ENCODE peak calls at places on chromosomes 1 and 21, in four cellular contexts. One of them, this sample, is unnamed.

GRCh38 chr1:199272690-199273089 is 633.9 kb downstream of the PTPRC start:
- DNase-seq in K562: no peak
- DNase-seq in HepG2: no peak
- DNase-seq in GM12878: peak
- DNase-seq in this sample: peak

GRCh38 chr1:8560611-8561544 is 243.0 kb downstream of the SLC45A1 start:
- DNase-seq in GM12878: no peak
- DNase-seq in K562: peak
- DNase-seq in HepG2: peak
- DNase-seq in this sample: peak

GRCh38 chr1:182351790-182352364 is 39.7 kb downstream of the GLUL start:
- DNase-seq in HepG2: no peak
- DNase-seq in K562: no peak
- DNase-seq in GM12878: no peak
- DNase-seq in this sample: no peak

GRCh38 chr1:164587617-164588367 is 28.8 kb downstream of the PBX1 start:
- DNase-seq in HepG2: no peak
- DNase-seq in GM12878: no peak
- DNase-seq in K562: no peak
- DNase-seq in this sample: no peak

GRCh38 chr1:10059329-10059691 is 26.6 kb downstream of the UBE4B start:
- DNase-seq in HepG2: no peak
- DNase-seq in GM12878: no peak
- DNase-seq in K562: no peak
- DNase-seq in this sample: no peak

GRCh38 chr1:56576880-56577858 is 2.2 kb downstream of the PLPP3 start:
- DNase-seq in K562: no peak
- DNase-seq in GM12878: no peak
- DNase-seq in HepG2: peak
- DNase-seq in this sample: peak

GRCh38 chr1:40314721-40315238 is 2.3 kb downstream of the COL9A2 start:
- DNase-seq in GM12878: no peak
- DNase-seq in HepG2: peak
- DNase-seq in K562: no peak
- DNase-seq in this sample: no peak

GRCh38 chr1:182484531-182485257 is 34.7 kb downstream of the RGSL1 start:
- DNase-seq in K562: no peak
- DNase-seq in GM12878: peak
- DNase-seq in HepG2: no peak
- DNase-seq in this sample: no peak

GRCh38 chr1:85135456-85135798 is 65.4 kb downstream of the SYDE2 start:
- DNase-seq in HepG2: no peak
- DNase-seq in GM12878: no peak
- DNase-seq in K562: no peak
- DNase-seq in this sample: no peak

GRCh38 chr1:104855550-104855949 is 1105.9 kb downstream of the AMY1C start:
- DNase-seq in K562: no peak
- DNase-seq in GM12878: no peak
- DNase-seq in HepG2: no peak
- DNase-seq in this sample: no peak

GRCh38 chr21:36055551-36055950 is 4.8 kb downstream of the SETD4 start:
- DNase-seq in GM12878: no peak
- DNase-seq in K562: no peak
- DNase-seq in HepG2: no peak
- DNase-seq in this sample: no peak

GRCh38 chr1:118927826-118928225 is 60.3 kb downstream of the TBX15 start:
- DNase-seq in HepG2: no peak
- DNase-seq in K562: no peak
- DNase-seq in GM12878: no peak
- DNase-seq in this sample: no peak

GRCh38 chr21:22880573-22880972 is 1882.4 kb downstream of the NCAM2 start:
- DNase-seq in GM12878: no peak
- DNase-seq in HepG2: no peak
- DNase-seq in K562: no peak
- DNase-seq in this sample: no peak

GRCh38 chr1:228494391-228494790 is 7.2 kb downstream of the RNF187 start:
- DNase-seq in GM12878: no peak
- DNase-seq in HepG2: no peak
- DNase-seq in K562: no peak
- DNase-seq in this sample: no peak

GRCh38 chr1:66521736-66522365 is 12.1 kb upstream of the SGIP1 start:
- DNase-seq in K562: no peak
- DNase-seq in GM12878: no peak
- DNase-seq in HepG2: no peak
- DNase-seq in this sample: peak

GRCh38 chr1:25727819-25728286 is 72.1 kb upstream of the SELENON start:
- DNase-seq in HepG2: peak
- DNase-seq in K562: peak
- DNase-seq in GM12878: no peak
- DNase-seq in this sample: no peak

GRCh38 chr1:36151845-36152203 is 2.5 kb upstream of the TRAPPC3 start:
- DNase-seq in HepG2: no peak
- DNase-seq in GM12878: no peak
- DNase-seq in K562: no peak
- DNase-seq in this sample: no peak

GRCh38 chr1:214515544-214516433 is 35.6 kb downstream of the PTPN14 start:
- DNase-seq in K562: no peak
- DNase-seq in HepG2: no peak
- DNase-seq in GM12878: no peak
- DNase-seq in this sample: no peak

GRCh38 chr1:114509596-114510234 is 1.3 kb downstream of the TRIM33 start:
- DNase-seq in K562: no peak
- DNase-seq in GM12878: no peak
- DNase-seq in HepG2: no peak
- DNase-seq in this sample: no peak

GRCh38 chr1:205604825-205605544 is 26.8 kb downstream of the ELK4 start:
- DNase-seq in K562: no peak
- DNase-seq in HepG2: no peak
- DNase-seq in GM12878: no peak
- DNase-seq in this sample: no peak

GRCh38 chr1:204032642-204033235 is 40.2 kb upstream of the SOX13 start:
- DNase-seq in K562: no peak
- DNase-seq in HepG2: no peak
- DNase-seq in GM12878: no peak
- DNase-seq in this sample: no peak

GRCh38 chr1:195604287-195604686 is 1004.0 kb downstream of the KCNT2 start:
- DNase-seq in K562: no peak
- DNase-seq in GM12878: no peak
- DNase-seq in HepG2: no peak
- DNase-seq in this sample: peak

GRCh38 chr1:95407864-95408291 is 173.9 kb downstream of the RWDD3 start:
- DNase-seq in HepG2: no peak
- DNase-seq in GM12878: no peak
- DNase-seq in K562: no peak
- DNase-seq in this sample: no peak

GRCh38 chr1:85406887-85407593 is 57.9 kb downstream of the DDAH1 start:
- DNase-seq in GM12878: no peak
- DNase-seq in K562: no peak
- DNase-seq in HepG2: peak
- DNase-seq in this sample: peak

DNA sequence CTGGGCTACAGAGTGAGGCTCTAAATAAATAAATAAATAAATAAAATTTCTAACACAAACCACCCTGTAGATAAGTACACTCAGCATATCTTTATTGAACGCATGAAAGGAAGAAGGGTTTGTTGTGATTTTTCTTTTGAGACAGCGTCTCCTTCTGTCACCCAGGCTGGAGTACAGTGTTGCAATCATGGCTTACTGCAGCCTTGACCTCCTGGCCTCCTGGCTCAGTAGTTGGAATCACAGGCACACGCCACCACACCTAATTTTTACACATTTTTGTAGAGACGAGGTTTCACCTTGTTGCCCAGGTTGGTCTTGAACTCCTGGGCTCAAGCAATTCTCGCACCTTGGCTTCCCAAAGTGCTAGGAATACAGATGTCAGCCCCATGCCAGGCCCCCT is 23.2 kb upstream of the RCC2 start:
- DNase-seq in HepG2: no peak
- DNase-seq in K562: no peak
- DNase-seq in GM12878: no peak
- DNase-seq in this sample: no peak
- TF ChIP-seq POLR2AphosphoS2 in HepG2: no peak
- TF ChIP-seq POLR2AphosphoS2 in K562: no peak
- TF ChIP-seq POLR2AphosphoS2 in GM12878: no peak
- TF ChIP-seq POLR2AphosphoS2 in this sample: no peak

GRCh38 chr21:45543710-45544448 is 1.6 kb upstream of the SLC19A1 start:
- DNase-seq in HepG2: no peak
- DNase-seq in K562: no peak
- DNase-seq in GM12878: no peak
- DNase-seq in this sample: no peak
- TF ChIP-seq POLR2AphosphoS2 in HepG2: no peak
- TF ChIP-seq POLR2AphosphoS2 in K562: no peak
- TF ChIP-seq POLR2AphosphoS2 in GM12878: no peak
- TF ChIP-seq POLR2AphosphoS2 in this sample: no peak

DNA sequence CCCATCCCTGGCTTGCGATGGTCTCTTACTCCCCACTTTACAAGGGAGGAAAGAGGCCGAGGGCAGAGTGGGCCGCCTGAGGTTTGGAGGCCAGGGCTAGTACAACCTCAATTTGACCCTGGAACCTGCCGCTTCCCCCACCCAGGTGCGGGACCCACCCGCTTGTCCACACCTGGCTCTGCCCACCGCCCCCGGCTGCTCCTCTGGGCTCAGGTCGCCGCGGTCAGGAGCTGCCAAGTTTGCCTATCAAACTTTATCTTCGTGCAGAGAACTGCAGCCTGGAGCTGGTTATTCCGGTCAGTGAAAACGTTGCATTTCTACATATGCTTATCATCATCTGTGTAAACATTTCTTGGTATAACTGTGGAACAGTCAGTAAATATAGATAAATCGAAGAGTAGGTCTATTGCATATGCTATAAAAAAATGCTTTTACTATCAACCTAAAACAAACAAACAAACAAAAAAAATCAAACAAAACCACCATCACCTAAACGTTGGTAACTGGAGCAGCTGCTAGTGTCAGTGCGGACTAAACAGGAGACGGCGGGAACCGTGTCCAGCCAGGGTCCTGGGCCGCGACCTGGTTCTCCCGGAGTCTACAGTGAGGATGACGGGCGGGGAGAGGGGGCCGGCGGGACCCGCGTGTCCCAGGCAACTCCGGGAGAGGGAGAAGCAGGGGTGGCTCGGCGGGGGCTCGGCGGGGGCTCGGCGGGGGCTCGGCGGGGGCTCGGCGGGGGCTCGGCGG is 906 bp upstream of the ADARB1 start:
- DNase-seq in K562: peak
- DNase-seq in HepG2: peak
- DNase-seq in GM12878: no peak
- DNase-seq in this sample: no peak
- TF ChIP-seq POLR2AphosphoS2 in K562: peak
- TF ChIP-seq POLR2AphosphoS2 in HepG2: no peak
- TF ChIP-seq POLR2AphosphoS2 in GM12878: no peak
- TF ChIP-seq POLR2AphosphoS2 in this sample: no peak

GRCh38 chr1:27833470-27833869 is 2.9 kb downstream of the PPP1R8 start:
- DNase-seq in K562: no peak
- DNase-seq in GM12878: no peak
- DNase-seq in HepG2: no peak
- DNase-seq in this sample: no peak
- TF ChIP-seq POLR2AphosphoS2 in K562: no peak
- TF ChIP-seq POLR2AphosphoS2 in GM12878: no peak
- TF ChIP-seq POLR2AphosphoS2 in HepG2: no peak
- TF ChIP-seq POLR2AphosphoS2 in this sample: no peak

GRCh38 chr21:26842300-26842699 is 2.9 kb downstream of the ADAMTS1 start:
- DNase-seq in K562: no peak
- DNase-seq in GM12878: no peak
- DNase-seq in HepG2: no peak
- DNase-seq in this sample: no peak

GRCh38 chr21:26842976-26843911 is 2.0 kb downstream of the ADAMTS1 start:
- DNase-seq in HepG2: no peak
- DNase-seq in K562: no peak
- DNase-seq in GM12878: no peak
- DNase-seq in this sample: peak

GRCh38 chr21:26845066-26845749 is at the start of gene ADAMTS1:
- DNase-seq in HepG2: peak
- DNase-seq in K562: no peak
- DNase-seq in GM12878: no peak
- DNase-seq in this sample: no peak

GRCh38 chr21:26844258-26845065 is 747 bp downstream of the ADAMTS1 start:
- DNase-seq in HepG2: no peak
- DNase-seq in K562: no peak
- DNase-seq in GM12878: no peak
- DNase-seq in this sample: no peak

GRCh38 chr21:26843912-26844257 is 1.3 kb downstream of the ADAMTS1 start:
- DNase-seq in HepG2: no peak
- DNase-seq in GM12878: no peak
- DNase-seq in K562: no peak
- DNase-seq in this sample: peak
- TF ChIP-seq POLR2AphosphoS2 in HepG2: no peak
- TF ChIP-seq POLR2AphosphoS2 in GM12878: no peak
- TF ChIP-seq POLR2AphosphoS2 in K562: no peak
- TF ChIP-seq POLR2AphosphoS2 in this sample: no peak